ENCODE peak calls at places on chromosomes 16 and 17, in five cellular contexts. M is astrocyte of the spinal cord; H is AG10803; A is CD8-positive, alpha-beta memory T cell; D is AG04449. L is an unnamed sample.

GRCh38 chr16:74477226-74477625 is 55.9 kb upstream of the CLEC18B start:
- DNase-seq in M (no peak), H (no peak), A (no peak), D (no peak), L (no peak)

GRCh38 chr17:79670537-79671386 is 59.9 kb upstream of the RBFOX3 start:
- DNase-seq in M (no peak), H (no peak), A (no peak), D (no peak), L (no peak)

GRCh38 chr16:81612351-81613170 is 166.5 kb upstream of the PLCG2 start:
- DNase-seq in M (no peak), H (peak; percentile 77), A (no peak), D (no peak), L (no peak)

GRCh38 chr16:4795828-4796572 is 831 bp downstream of the SMIM22 start:
- DNase-seq in M (no peak), H (no peak), A (no peak), D (no peak), L (no peak)

GRCh38 chr17:16037636-16038035 is 38.0 kb downstream of the TTC19 start:
- DNase-seq in M (peak; percentile 47), H (no peak), A (no peak), D (no peak), L (no peak)

GRCh38 chr17:2814049-2814448 is 17.8 kb downstream of the RAP1GAP2 start:
- DNase-seq in M (no peak), H (no peak), A (no peak), D (no peak), L (no peak)

GRCh38 chr16:50213939-50214519 is 52.3 kb upstream of the ADCY7 start:
- DNase-seq in M (peak; percentile 71), H (peak; percentile 50), A (peak; percentile 41), D (no peak), L (no peak)

GRCh38 chr16:75192606-75193264 is 14.2 kb downstream of the CTRB2 start:
- DNase-seq in M (no peak), H (no peak), A (no peak), D (no peak), L (no peak)

GRCh38 chr17:81221842-81222619 is 734 bp downstream of the CEP131 start:
- DNase-seq in M (no peak), H (no peak), A (no peak), D (no peak), L (no peak)

GRCh38 chr16:27792486-27793275 is 242.7 kb downstream of the KATNIP start:
- DNase-seq in M (no peak), H (peak; percentile 8), A (no peak), D (no peak), L (no peak)

GRCh38 chr17:7220593-7221280 is 999 bp downstream of the ACADVL start:
- DNase-seq in M (peak; percentile 68), H (peak; percentile 65), A (peak; percentile 42), D (no peak), L (no peak)

GRCh38 chr16:75996491-75996890 is 270.2 kb upstream of the CPHXL start:
- DNase-seq in M (no peak), H (no peak), A (no peak), D (no peak), L (no peak)

GRCh38 chr17:75695141-75695829 is 26.0 kb upstream of the ITGB4 start:
- DNase-seq in M (peak; percentile 52), H (peak; percentile 81), A (no peak), D (no peak), L (no peak)

GRCh38 chr16:87571868-87572244 is 30.5 kb upstream of the JPH3 start:
- DNase-seq in M (no peak), H (no peak), A (no peak), D (no peak), L (no peak)

GRCh38 chr17:307741-308507 is 44.7 kb downstream of the RPH3AL start:
- DNase-seq in M (no peak), H (peak; percentile 41), A (no peak), D (no peak), L (no peak)

GRCh38 chr17:65301184-65301583 is 164.0 kb downstream of the RGS9 start:
- DNase-seq in M (no peak), H (no peak), A (no peak), D (no peak), L (no peak)

GRCh38 chr16:27718767-27719445 is 169.0 kb downstream of the KATNIP start:
- DNase-seq in M (no peak), H (no peak), A (no peak), D (no peak), L (no peak)

GRCh38 chr16:2027024-2028010 is 615 bp downstream of the NHERF2 start:
- DNase-seq in M (no peak), H (peak; percentile 48), A (peak; percentile 7), D (no peak), L (no peak)

GRCh38 chr17:64608571-64608981 is 53.5 kb downstream of the SMURF2 start:
- DNase-seq in M (peak; percentile 51), H (peak; percentile 34), A (no peak), D (no peak), L (no peak)

GRCh38 chr16:6335072-6335471 is 997.6 kb upstream of the RBFOX1 start:
- DNase-seq in M (no peak), H (no peak), A (no peak), D (no peak), L (no peak)

GRCh38 chr17:81553616-81554181 is 1.5 kb upstream of the FAAP100 start:
- DNase-seq in M (peak; percentile 94), H (peak; percentile 95), A (no peak), D (peak; percentile 77), L (peak; percentile 89)

GRCh38 chr17:38322156-38322779 is 21.5 kb downstream of the GPR179 start:
- DNase-seq in M (peak; percentile 42), H (peak; percentile 39), A (peak; percentile 50), D (no peak), L (peak; percentile 7)

GRCh38 chr16:88369447-88370008 is 13.2 kb upstream of the ZNF469 start:
- DNase-seq in M (no peak), H (no peak), A (no peak), D (no peak), L (no peak)

GRCh38 chr17:63525190-63525946 is 2.2 kb downstream of the KCNH6 start:
- DNase-seq in M (no peak), H (no peak), A (no peak), D (no peak), L (no peak)

GRCh38 chr17:17628388-17629008 is 37.0 kb upstream of the PEMT start:
- DNase-seq in M (no peak), H (no peak), A (peak; percentile 36), D (no peak), L (no peak)
- H3K4me3 ChIP-seq in M (no peak overlapping the region), H (no peak overlapping the region), A (peak overlapping the region; percentile 77), D (no peak overlapping the region), L (no peak overlapping the region)

GRCh38 chr16:67483150-67483549 is at the start of gene AGRP:
- DNase-seq in M (no peak), H (no peak), A (no peak), D (no peak), L (no peak)

GRCh38 chr16:67480833-67481560 is at the start of gene ATP6V0D1:
- DNase-seq in M (peak; percentile 99), H (peak; percentile 96), A (peak; percentile 99), D (peak; percentile 76), L (peak; percentile 90)

GRCh38 chr16:67482260-67482924 is 955 bp downstream of the AGRP start:
- DNase-seq in M (no peak), H (no peak), A (no peak), D (no peak), L (no peak)

GRCh38 chr16:67483731-67484525 is 581 bp upstream of the AGRP start:
- DNase-seq in M (no peak), H (no peak), A (no peak), D (no peak), L (no peak)

DNA sequence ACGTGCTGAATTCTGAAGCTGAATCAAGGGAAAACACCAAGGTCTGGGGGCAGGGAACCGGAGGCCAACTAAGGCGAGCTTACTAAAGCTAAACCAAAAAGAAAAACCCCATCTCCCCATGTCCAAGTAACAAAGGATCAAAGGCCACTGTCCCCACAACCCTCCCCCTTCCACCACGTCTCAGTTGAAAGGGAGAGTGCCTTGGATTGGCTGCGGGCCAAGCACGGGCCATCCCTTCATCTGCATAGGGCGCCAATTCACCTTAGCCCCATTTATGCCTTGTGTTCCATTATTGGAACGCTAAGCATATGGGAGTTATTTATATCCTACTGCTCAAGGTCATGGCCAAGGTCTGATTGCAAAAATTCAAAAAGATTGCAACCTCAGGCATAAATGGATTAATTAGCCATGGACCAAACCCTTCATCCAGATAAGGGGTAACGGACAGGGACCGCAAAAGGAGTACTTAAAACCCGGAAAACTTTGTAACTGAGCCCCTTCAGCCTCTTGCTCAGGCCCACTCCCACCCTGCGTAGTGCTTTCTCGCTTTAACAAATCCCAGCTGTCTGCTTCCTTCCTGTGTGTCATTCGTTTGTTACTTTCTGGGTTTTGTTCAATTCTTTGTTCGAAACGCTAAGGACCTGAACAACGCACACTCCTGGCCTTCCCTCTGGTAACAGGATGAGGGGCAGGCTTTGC is 753 bp upstream of the ATP6V0D1 start:
- DNase-seq in M (no peak), H (no peak), A (no peak), D (no peak), L (no peak)
- H3K4me3 ChIP-seq in M (peak overlapping the region; percentile 60), H (peak overlapping the region; percentile 73), A (peak overlapping the region; percentile 83), D (peak overlapping the region; percentile 74), L (peak overlapping the region; percentile 99)

GRCh38 chr17:59361916-59362810 is 30.7 kb downstream of the YPEL2 start:
- DNase-seq in M (peak; percentile 96), H (peak; percentile 94), A (peak; percentile 30), D (peak; percentile 91), L (peak; percentile 83)
- H3K4me3 ChIP-seq in M (no peak overlapping the region), H (peak overlapping the region; percentile 34), A (peak overlapping the region; percentile 37), D (no peak overlapping the region), L (no peak overlapping the region)

DNA sequence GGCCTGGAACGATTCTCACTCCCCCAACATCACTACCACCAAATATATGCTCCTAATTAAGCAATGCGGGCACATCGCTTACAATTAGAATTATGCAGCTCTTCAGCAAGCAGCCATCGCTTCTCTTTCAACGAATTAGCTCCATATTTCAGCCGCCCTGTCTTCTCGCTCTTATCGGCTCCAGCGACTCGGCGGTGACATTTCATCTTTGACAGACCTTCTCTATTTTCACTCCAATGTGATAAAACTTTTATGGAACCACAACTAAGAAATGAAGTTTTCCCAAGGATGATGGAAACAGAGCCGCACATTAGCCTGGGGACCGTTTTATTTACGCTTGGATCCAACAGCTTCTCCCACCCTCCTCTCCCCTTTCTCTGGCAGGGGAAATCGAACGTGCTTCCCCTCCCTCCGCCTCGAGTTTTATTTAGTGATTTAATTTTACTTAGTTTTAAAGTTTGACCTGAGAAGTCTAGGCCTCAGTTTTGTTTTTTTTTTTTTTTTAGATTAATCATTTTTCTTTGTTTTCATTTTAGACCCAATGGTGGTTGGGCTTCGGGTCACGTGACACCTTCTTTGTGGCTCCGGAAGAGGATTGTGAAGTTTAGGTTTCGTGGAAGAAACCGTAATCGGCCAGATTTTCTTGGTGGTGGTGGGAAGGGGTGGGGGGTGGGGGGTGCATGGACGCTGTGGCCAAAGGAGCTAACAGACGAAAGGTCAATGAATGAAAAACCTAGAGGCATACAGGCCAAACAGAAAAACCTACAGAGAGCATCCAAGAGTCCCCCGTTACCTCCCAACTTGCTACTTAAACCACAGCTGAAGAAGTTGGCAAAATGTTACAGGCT is 3.2 kb upstream of the HOXB2 start:
- DNase-seq in M (peak; percentile 84), H (peak; percentile 82), A (no peak), D (no peak), L (no peak)
- H3K4me3 ChIP-seq in M (peak overlapping the region; percentile 8), H (peak overlapping the region; percentile 39), A (peak overlapping the region; percentile 29), D (peak overlapping the region; percentile 42), L (peak overlapping the region; percentile 29)

DNA sequence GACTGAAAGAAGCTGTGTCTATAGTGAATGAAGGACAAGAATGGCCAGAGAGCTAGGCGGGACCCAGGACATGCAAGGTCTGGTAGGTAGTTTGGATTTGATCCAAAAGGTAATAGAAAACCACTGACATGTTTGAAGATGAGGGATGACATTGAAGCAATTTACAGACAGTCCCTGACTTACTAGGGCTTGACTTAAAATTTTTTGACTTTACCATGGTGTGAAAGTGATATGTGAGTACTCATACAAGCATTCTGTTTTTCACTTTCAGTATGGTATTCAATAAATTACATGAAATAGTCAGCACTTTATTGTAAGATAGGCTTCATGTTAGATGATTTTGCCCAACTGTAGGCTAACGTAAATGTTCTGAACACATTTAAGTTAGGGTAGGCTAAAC is 7.7 kb downstream of the CYB5B start:
- DNase-seq in M (no peak), H (no peak), A (no peak), D (no peak), L (no peak)
- H3K4me3 ChIP-seq in M (no peak overlapping the region), H (no peak overlapping the region), A (no peak overlapping the region), D (no peak overlapping the region), L (no peak overlapping the region)